ENCODE peak calls at places on chromosomes 1 and 21, in eight cellular contexts. E is transverse colon, H is stomach, S is prostate gland, O is HCT116, W is HepG2, V is Panc1, Q is GM12892. Y is an unnamed sample.

GRCh38 chr1:216457356-216457755 is 34.1 kb upstream of the USH2A start:
- DNase-seq in W (no peak), E (no peak), O (no peak), Q (no peak), H (no peak), S (no peak), V (no peak), Y (no peak)

GRCh38 chr1:220956861-220957605 is 77.8 kb downstream of the HLX start:
- DNase-seq in O (no peak), H (no peak), Q (no peak), E (no peak), V (no peak), S (no peak), W (no peak), Y (peak; percentile 43)

GRCh38 chr21:36337099-36337509 is 17.1 kb downstream of the MORC3 start:
- DNase-seq in W (no peak), Q (no peak), O (no peak), E (no peak), V (no peak), S (peak; percentile 37), H (no peak), Y (no peak)

GRCh38 chr1:92858564-92859399 is 26.9 kb downstream of the RPL5 start:
- DNase-seq in H (peak; percentile 48), E (peak; percentile 59), Q (peak; percentile 13), V (peak; percentile 53), O (peak; percentile 67), W (peak; percentile 84), S (peak; percentile 76), Y (no peak)

GRCh38 chr1:189821838-189822237 is 655.8 kb downstream of the BRINP3 start:
- DNase-seq in Q (no peak), E (no peak), O (no peak), S (no peak), W (no peak), V (no peak), H (no peak), Y (no peak)

GRCh38 chr1:196115641-196116040 is 492.6 kb downstream of the KCNT2 start:
- DNase-seq in W (no peak), H (no peak), Q (no peak), E (no peak), O (no peak), V (no peak), S (no peak), Y (no peak)

GRCh38 chr1:245538671-245539070 is 383.9 kb downstream of the KIF26B start:
- DNase-seq in H (no peak), W (no peak), E (no peak), O (no peak), V (no peak), S (no peak), Q (no peak), Y (no peak)

GRCh38 chr1:227411066-227411465 is 92.8 kb upstream of the CDC42BPA start:
- DNase-seq in E (no peak), O (no peak), S (no peak), V (no peak), W (no peak), H (no peak), Q (no peak), Y (no peak)

GRCh38 chr1:159171254-159171687 is at the start of gene CADM3:
- DNase-seq in O (no peak), H (no peak), W (no peak), V (no peak), Q (no peak), E (no peak), S (no peak), Y (no peak)

GRCh38 chr21:35824136-35824535 is 236.2 kb downstream of the SETD4 start:
- DNase-seq in H (no peak), O (no peak), Q (no peak), S (no peak), E (no peak), W (no peak), V (no peak), Y (no peak)

GRCh38 chr1:16215882-16216753 is 3.7 kb upstream of the ARHGEF19 start:
- DNase-seq in Q (peak; percentile 57), H (peak; percentile 88), W (peak; percentile 61), O (peak; percentile 90), V (no peak), E (peak; percentile 94), S (peak; percentile 71), Y (peak; percentile 95)

GRCh38 chr1:21115098-21115760 is 61.5 kb downstream of the EIF4G3 start:
- DNase-seq in E (peak; percentile 56), W (peak; percentile 93), Q (no peak), S (no peak), O (no peak), V (no peak), H (no peak), Y (no peak)

GRCh38 chr1:99648107-99648506 is 2.2 kb downstream of the PALMD start:
- DNase-seq in Q (no peak), S (peak; percentile 60), O (peak; percentile 15), W (peak; percentile 71), E (no peak), H (no peak), V (no peak), Y (peak; percentile 23)

DNA sequence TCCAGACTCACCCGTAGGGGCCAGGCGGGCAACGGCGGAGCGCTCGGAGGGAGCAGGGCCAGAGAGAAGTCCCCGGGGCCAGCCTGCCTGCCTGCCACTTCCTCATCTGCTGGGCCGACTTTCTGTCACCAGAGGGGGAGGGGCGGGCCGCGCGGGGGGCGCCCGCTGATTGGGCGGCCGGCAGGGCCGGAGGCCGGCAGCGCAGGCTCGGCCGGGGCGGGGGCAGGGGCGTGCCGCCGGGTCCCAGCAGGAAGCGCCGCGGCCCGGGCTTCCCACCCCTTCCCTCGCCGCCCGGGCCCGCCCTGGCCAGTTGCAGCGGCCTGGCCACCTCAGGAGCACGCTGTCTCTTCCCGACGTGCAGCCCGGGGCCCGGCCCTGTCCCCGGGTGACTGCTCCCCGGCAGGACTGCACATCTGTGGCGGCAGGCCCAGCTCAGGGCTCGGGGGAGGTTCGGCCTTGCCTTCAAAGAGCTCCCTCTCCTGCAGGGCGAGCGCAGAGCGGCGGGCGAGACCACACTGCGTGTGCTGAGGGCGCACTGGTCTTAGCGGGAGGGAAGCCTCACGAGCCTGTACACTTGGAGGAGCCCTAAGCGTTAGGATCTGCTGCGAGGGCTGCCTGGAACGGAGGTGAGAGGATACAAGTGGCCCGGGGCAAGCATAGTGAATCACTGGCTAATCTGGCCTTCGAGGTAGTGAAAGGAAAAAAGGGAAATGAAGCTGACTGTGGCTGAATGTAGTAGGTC is at the start of gene ELOVL1:
- DNase-seq in H (peak; percentile 95), E (peak; percentile 94), O (peak; percentile 61), S (peak; percentile 90), Q (peak; percentile 98), W (peak; percentile 75), V (peak; percentile 47), Y (peak; percentile 95)
- TF ChIP-seq POLR2AphosphoS5 in H (peak; percentile 77), E (peak; percentile 84), O (peak; percentile 96), S (peak; percentile 26), Q (peak; percentile 86), W (peak; percentile 88), V (peak; percentile 93), Y (peak; percentile 79)

DNA sequence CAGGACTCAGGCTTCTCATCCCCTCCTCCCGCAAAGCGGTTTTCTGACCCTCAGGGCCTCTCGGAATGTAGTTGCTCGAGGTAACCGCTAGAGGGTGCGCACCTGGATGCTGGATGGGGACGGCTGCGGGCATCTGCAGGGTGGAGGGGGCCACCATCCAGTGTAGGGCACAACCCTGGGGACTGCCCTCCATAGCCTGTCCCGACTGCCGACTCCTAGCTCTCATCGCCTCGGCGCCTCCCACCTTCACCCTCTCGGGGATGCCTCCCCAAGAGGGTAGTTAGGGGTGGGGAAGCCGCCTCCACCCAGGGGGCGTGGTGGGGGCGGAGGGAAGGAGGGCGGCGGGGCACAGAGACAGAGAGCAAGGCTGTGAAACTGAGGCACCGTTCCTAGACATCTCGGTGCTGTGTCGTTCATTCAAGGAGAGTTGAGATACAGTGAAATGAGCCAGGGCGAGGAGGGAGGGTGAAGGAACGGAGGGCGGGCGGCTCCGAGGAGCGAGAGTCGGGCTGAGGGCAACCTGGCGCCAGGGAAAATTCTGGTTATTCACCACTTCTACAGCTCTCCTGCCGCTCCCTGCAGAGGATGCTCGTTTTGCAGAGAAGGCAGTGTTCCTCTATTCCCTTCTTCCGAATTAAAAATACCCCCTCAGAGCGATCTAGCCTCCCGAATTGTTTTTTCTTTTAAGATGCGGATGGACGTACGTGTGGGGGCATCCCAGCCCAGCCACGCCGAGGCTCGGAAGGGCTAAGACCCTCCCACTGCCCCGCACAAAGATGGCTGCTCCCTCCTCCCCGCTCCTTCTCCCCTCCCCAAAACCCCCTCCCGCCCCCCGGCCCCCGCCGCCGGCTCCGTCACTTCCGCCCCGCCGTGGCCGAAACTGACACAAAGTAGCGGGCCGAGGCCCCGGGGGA is at the start of gene ATP8B2:
- DNase-seq in H (peak; percentile 76), E (peak; percentile 79), V (peak; percentile 69), O (peak; percentile 59), Q (peak; percentile 89), W (peak; percentile 72), S (peak; percentile 69), Y (peak; percentile 86)
- TF ChIP-seq POLR2AphosphoS5 in H (no peak), E (no peak), V (no peak), O (no peak), Q (no peak), W (no peak), S (peak; percentile 75), Y (peak; percentile 5)

GRCh38 chr1:94095112-94095637 is 25.8 kb downstream of the ABCA4 start:
- DNase-seq in E (peak; percentile 46), W (no peak), O (no peak), V (no peak), Q (no peak), S (peak; percentile 29), H (peak; percentile 34), Y (peak; percentile 83)

GRCh38 chr1:94094466-94095111 is 26.4 kb downstream of the ABCA4 start:
- DNase-seq in O (no peak), V (no peak), S (peak; percentile 61), W (no peak), Q (no peak), E (peak; percentile 23), H (no peak), Y (no peak)

GRCh38 chr1:94093351-94093750 is 27.6 kb downstream of the ABCA4 start:
- DNase-seq in E (no peak), W (no peak), Q (no peak), S (no peak), H (no peak), O (no peak), V (no peak), Y (no peak)

GRCh38 chr1:94092210-94092613 is 28.7 kb downstream of the ABCA4 start:
- DNase-seq in H (no peak), S (no peak), O (no peak), Q (no peak), W (no peak), E (no peak), V (no peak), Y (no peak)

GRCh38 chr1:94093996-94094395 is 27.0 kb downstream of the ABCA4 start:
- DNase-seq in S (no peak), V (no peak), E (no peak), H (no peak), W (no peak), O (no peak), Q (no peak), Y (no peak)
- TF ChIP-seq POLR2AphosphoS5 in S (no peak), V (no peak), E (no peak), H (no peak), W (no peak), O (no peak), Q (no peak), Y (no peak)

DNA sequence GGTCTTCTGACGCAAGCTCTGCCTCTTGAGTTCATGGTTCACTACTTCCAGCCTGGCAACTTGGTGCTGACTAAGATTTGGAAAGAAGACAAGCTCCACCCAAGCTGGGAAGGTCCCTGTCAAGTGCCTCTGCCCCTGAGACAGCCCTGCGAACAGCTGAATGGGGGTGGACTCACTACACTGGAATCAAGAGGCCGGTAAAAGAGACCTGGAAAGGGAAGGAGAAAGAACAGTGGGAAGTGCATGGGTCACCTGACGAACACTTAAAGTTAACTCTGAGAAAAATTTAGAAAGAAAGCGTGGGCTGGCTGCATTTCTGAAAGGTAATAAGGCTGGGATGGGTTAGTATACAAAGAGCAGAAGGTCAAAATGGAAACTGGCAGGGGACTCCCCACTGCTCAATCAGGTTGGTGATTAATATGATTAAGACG is 26.1 kb upstream of the ZNF496 start:
- DNase-seq in Q (no peak), W (no peak), E (no peak), H (no peak), V (no peak), S (no peak), O (no peak), Y (no peak)
- TF ChIP-seq POLR2AphosphoS5 in Q (no peak), W (no peak), E (no peak), H (no peak), V (no peak), S (no peak), O (no peak), Y (peak; percentile 24)

Y was measured in upper lobe of left lung.